ENCODE peak calls at places on chromosomes 3 and 15, in five cellular contexts. N, K, V, Y and A are unnamed samples.

GRCh38 chr3:177835008-177835407 is 637.7 kb upstream of the TBL1XR1 start:
- DNase-seq in V (no peak), N (peak), K (peak), Y (no peak), A (no peak)

GRCh38 chr3:174397848-174398247 is 461.3 kb upstream of the NAALADL2 start:
- DNase-seq in V (no peak), Y (no peak), K (peak), N (peak), A (no peak)

GRCh38 chr3:16917256-16917935 is 32.6 kb downstream of the PLCL2 start:
- DNase-seq in K (no peak), N (peak), V (no peak), Y (no peak), A (no peak)

GRCh38 chr3:156575661-156576450 is 20.9 kb upstream of the SSR3 start:
- DNase-seq in Y (no peak), N (no peak), V (no peak), K (no peak), A (no peak)

GRCh38 chr3:150300376-150300775 is 107.7 kb upstream of the TSC22D2 start:
- DNase-seq in N (no peak), K (no peak), Y (no peak), V (no peak), A (no peak)

GRCh38 chr3:172313671-172314070 is 134.6 kb downstream of the GHSR start:
- DNase-seq in N (no peak), K (no peak), Y (no peak), V (no peak), A (no peak)

GRCh38 chr3:133767607-133768006 is 21.4 kb downstream of the TF start:
- DNase-seq in V (no peak), N (no peak), K (no peak), Y (no peak), A (no peak)

GRCh38 chr3:43759297-43759782 is 68.6 kb downstream of the ABHD5 start:
- DNase-seq in V (no peak), Y (no peak), K (no peak), N (peak), A (no peak)

GRCh38 chr15:36940636-36941285 is 159.6 kb downstream of the MEIS2 start:
- DNase-seq in Y (no peak), V (no peak), N (no peak), K (no peak), A (no peak)

GRCh38 chr15:82129769-82130168 is 84.0 kb upstream of the MEX3B start:
- DNase-seq in N (peak), K (peak), V (no peak), Y (no peak), A (no peak)

GRCh38 chr3:114928989-114929620 is 218.0 kb downstream of the ZBTB20 start:
- DNase-seq in N (peak), V (no peak), K (peak), Y (no peak), A (no peak)

GRCh38 chr3:70543493-70543892 is 231.1 kb upstream of the MDFIC2 start:
- DNase-seq in Y (no peak), K (no peak), N (no peak), V (no peak), A (no peak)

GRCh38 chr3:15982667-15983145 is 184.9 kb upstream of the ANKRD28 start:
- DNase-seq in Y (no peak), K (peak), V (peak), N (peak), A (peak)

GRCh38 chr3:169562988-169563774 is 100.3 kb downstream of the MECOM start:
- DNase-seq in N (no peak), K (no peak), Y (no peak), V (no peak), A (no peak)

GRCh38 chr15:84983299-84983698 is 1.6 kb downstream of the PDE8A start:
- DNase-seq in N (no peak), V (no peak), K (no peak), Y (no peak), A (no peak)

GRCh38 chr15:58506064-58506490 is 74.3 kb downstream of the LIPC start:
- DNase-seq in K (no peak), Y (no peak), V (no peak), N (no peak), A (no peak)

GRCh38 chr15:95182081-95182480 is 950.7 kb downstream of the MCTP2 start:
- DNase-seq in K (no peak), V (no peak), Y (no peak), N (no peak), A (no peak)

GRCh38 chr3:81216192-81216591 is 545.3 kb downstream of the GBE1 start:
- DNase-seq in Y (no peak), N (peak), V (no peak), K (no peak), A (no peak)

GRCh38 chr15:51861557-51862350 is 32.3 kb downstream of the TMOD3 start:
- DNase-seq in Y (no peak), V (no peak), N (no peak), K (no peak), A (no peak)